ENCODE peak calls at places on chromosomes 12 and 14, in seven cellular contexts. R is H7, T is tibial artery, M is AG04449, J is fibroblast of pulmonary artery, D is GM12865, E is cardiac fibroblast. G is an unnamed sample.

GRCh38 chr12:9036227-9036626 is 46.9 kb downstream of the KLRG1 start:
- DNase-seq in D (no peak), R (no peak), T (no peak), M (no peak), E (no peak), J (no peak), G (no peak)

GRCh38 chr14:75301666-75302325 is 23.2 kb downstream of the FOS start:
- DNase-seq in T (peak), E (peak), R (no peak), J (peak), M (no peak), D (peak), G (peak)

GRCh38 chr14:72894623-72895378 is 900 bp upstream of the DPF3 start:
- DNase-seq in M (no peak), D (no peak), E (peak), T (no peak), R (peak), J (no peak), G (no peak)

GRCh38 chr12:82963961-82964360 is 277.3 kb downstream of the TMTC2 start:
- DNase-seq in E (no peak), M (no peak), J (no peak), R (no peak), T (no peak), D (no peak), G (no peak)

GRCh38 chr14:55448146-55448614 is 7.8 kb upstream of the TBPL2 start:
- DNase-seq in D (no peak), E (peak), R (no peak), M (peak), J (peak), T (no peak), G (peak)

GRCh38 chr14:65483647-65484046 is 71.1 kb downstream of the FUT8 start:
- DNase-seq in R (no peak), T (no peak), J (no peak), E (peak), D (peak), M (no peak), G (no peak)

GRCh38 chr12:127485528-127485927 is 781.4 kb upstream of the TMEM132C start:
- DNase-seq in J (peak), E (peak), R (no peak), D (peak), T (no peak), M (peak), G (peak)

GRCh38 chr14:33691907-33692306 is 259.0 kb downstream of the EGLN3 start:
- DNase-seq in T (no peak), J (no peak), M (no peak), E (no peak), D (no peak), R (no peak), G (no peak)

GRCh38 chr12:19462441-19462840 is 23.1 kb downstream of the AEBP2 start:
- DNase-seq in E (peak), M (no peak), R (no peak), T (no peak), J (peak), D (no peak), G (no peak)

GRCh38 chr12:51647647-51648046 is 56.6 kb downstream of the SCN8A start:
- DNase-seq in R (no peak), D (no peak), J (no peak), T (no peak), M (no peak), E (no peak), G (no peak)

GRCh38 chr12:17588968-17589367 is 501.0 kb downstream of the RERGL start:
- DNase-seq in J (no peak), R (peak), M (no peak), D (no peak), T (no peak), E (peak), G (no peak)

GRCh38 chr12:128810182-128811127 is 13.3 kb downstream of the SLC15A4 start:
- DNase-seq in T (peak), M (no peak), J (no peak), E (peak), D (peak), R (no peak), G (peak)
- H3K4me3 ChIP-seq in T (no peak), M (no peak), J (no peak), E (no peak), D (peak), R (no peak), G (no peak)

GRCh38 chr14:105073720-105074600 is 8.7 kb upstream of the GPR132 start:
- DNase-seq in R (no peak), J (no peak), M (no peak), E (no peak), D (no peak), T (peak), G (no peak)
- H3K4me3 ChIP-seq in R (no peak), J (no peak), M (no peak), E (no peak), D (no peak), T (no peak), G (no peak)

GRCh38 chr14:90553921-90554336 is 157.1 kb downstream of the CALM1 start:
- DNase-seq in M (no peak), R (no peak), T (no peak), D (no peak), J (no peak), E (no peak), G (no peak)
- H3K4me3 ChIP-seq in M (no peak), R (no peak), T (peak), D (no peak), J (no peak), E (no peak), G (no peak)

GRCh38 chr14:91316761-91317160 is 72.3 kb upstream of the GPR68 start:
- DNase-seq in M (no peak), T (no peak), D (no peak), E (no peak), J (no peak), R (no peak), G (no peak)
- H3K4me3 ChIP-seq in M (no peak), T (no peak), D (no peak), E (no peak), J (no peak), R (no peak), G (no peak)

GRCh38 chr12:69173358-69173757 is 66.0 kb upstream of the CPSF6 start:
- DNase-seq in M (no peak), E (no peak), R (no peak), T (no peak), J (no peak), D (no peak), G (no peak)

GRCh38 chr12:69170293-69170692 is 69.1 kb upstream of the CPSF6 start:
- DNase-seq in E (no peak), D (no peak), T (no peak), J (no peak), R (no peak), M (no peak), G (no peak)

GRCh38 chr12:69167648-69168165 is 71.7 kb upstream of the CPSF6 start:
- DNase-seq in D (no peak), R (no peak), T (no peak), M (no peak), J (no peak), E (no peak), G (no peak)

GRCh38 chr12:69171881-69172280 is 67.5 kb upstream of the CPSF6 start:
- DNase-seq in M (no peak), T (no peak), R (no peak), J (no peak), D (no peak), E (no peak), G (no peak)

DNA sequence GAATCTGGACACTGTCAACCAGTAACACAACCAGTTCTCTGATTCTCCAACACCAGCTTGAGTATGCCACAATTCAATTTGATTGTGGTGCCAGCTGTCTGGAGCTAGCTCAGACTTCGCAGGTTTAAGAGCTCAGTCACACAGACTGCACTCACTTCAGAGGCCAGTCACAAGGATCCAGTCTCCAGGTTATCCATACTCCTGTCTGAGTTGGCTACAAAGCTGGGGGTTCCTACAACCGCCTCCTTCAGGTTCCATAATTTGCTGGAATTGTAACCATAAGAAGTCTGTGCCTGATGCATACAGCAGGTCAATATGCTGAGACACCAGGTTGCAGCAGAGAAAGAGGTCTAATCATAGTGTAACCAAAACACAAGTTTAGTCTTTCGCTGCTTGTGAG is 70.5 kb upstream of the CPSF6 start:
- DNase-seq in J (no peak), T (no peak), M (no peak), D (no peak), R (no peak), E (no peak), G (no peak)
- H3K4me3 ChIP-seq in J (no peak), T (no peak), M (no peak), D (no peak), R (no peak), E (no peak), G (no peak)

GRCh38 chr12:23669691-23670090 is 279.8 kb downstream of the SOX5 start:
- DNase-seq in D (no peak), R (no peak), J (no peak), M (no peak), T (no peak), E (no peak), G (no peak)
- H3K4me3 ChIP-seq in D (no peak), R (no peak), J (no peak), M (no peak), T (no peak), E (no peak), G (no peak)

GRCh38 chr14:99260652-99261551 is 11.1 kb downstream of the BCL11B start:
- DNase-seq in J (no peak), T (peak), R (no peak), M (no peak), D (no peak), E (no peak), G (no peak)
- H3K4me3 ChIP-seq in J (no peak), T (no peak), R (no peak), M (no peak), D (no peak), E (no peak), G (no peak)

DNA sequence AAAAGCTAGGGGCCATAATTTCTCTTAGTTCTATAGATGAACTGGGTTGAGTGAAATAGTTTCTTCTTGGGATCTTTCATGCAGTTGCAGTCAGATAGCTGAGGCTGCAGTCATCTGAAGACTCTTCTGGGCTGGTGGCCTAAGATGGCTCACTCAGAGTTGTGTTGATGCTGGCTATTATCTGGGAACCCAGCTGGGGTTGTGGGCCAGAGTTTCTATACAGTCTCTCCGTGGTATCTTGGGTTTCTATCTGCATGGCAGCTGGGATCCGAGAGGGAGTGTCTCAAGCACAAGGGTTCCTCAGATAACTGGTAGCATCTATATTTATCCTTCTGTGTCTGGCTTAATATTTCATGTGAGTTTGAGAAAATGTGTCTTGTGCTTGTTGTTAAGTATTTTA is 21.1 kb downstream of the AVPR1A start:
- DNase-seq in M (no peak), E (no peak), R (no peak), D (no peak), T (no peak), J (no peak), G (no peak)
- H3K4me3 ChIP-seq in M (no peak), E (no peak), R (no peak), D (no peak), T (no peak), J (no peak), G (no peak)

G was measured in foreskin fibroblast.